ENCODE peak calls at places on chromosomes 4 and X, in five cellular contexts. E is gastrocnemius medialis, G is upper lobe of left lung, Y is K562, U is prostate gland. F is an unnamed sample.

GRCh38 chr4:6177587-6178197 is 22.7 kb downstream of the JAKMIP1 start:
- DNase-seq in E (no peak), G (no peak), Y (peak), U (no peak), F (no peak)

GRCh38 chrX:53654378-53654777 is 32.1 kb downstream of the HUWE1 start:
- DNase-seq in E (no peak), G (no peak), Y (no peak), U (no peak), F (no peak)

GRCh38 chrX:39854772-39855747 is 242.7 kb downstream of the BCOR start:
- DNase-seq in E (no peak), G (no peak), Y (no peak), U (no peak), F (no peak)

GRCh38 chrX:50941638-50942037 is 31.1 kb downstream of the BMP15 start:
- DNase-seq in E (no peak), G (peak), Y (peak), U (no peak), F (peak)

GRCh38 chr4:1096841-1097240 is 16.5 kb downstream of the RNF212 start:
- DNase-seq in E (no peak), G (no peak), Y (no peak), U (no peak), F (no peak)

GRCh38 chr4:88335092-88335665 is 43.5 kb upstream of the HERC6 start:
- DNase-seq in E (no peak), G (no peak), Y (peak), U (peak), F (no peak)

GRCh38 chr4:78596111-78596742 is 44.7 kb downstream of the ANXA3 start:
- DNase-seq in E (no peak), G (no peak), Y (no peak), U (no peak), F (no peak)

GRCh38 chrX:22575161-22575845 is 302.6 kb downstream of the CBLL2 start:
- DNase-seq in E (no peak), G (no peak), Y (no peak), U (no peak), F (no peak)

GRCh38 chr4:89247951-89248350 is 59.6 kb downstream of the GPRIN3 start:
- DNase-seq in E (no peak), G (peak), Y (no peak), U (no peak), F (no peak)

GRCh38 chr4:80237992-80238391 is 28.5 kb upstream of the FGF5 start:
- DNase-seq in E (no peak), G (no peak), Y (no peak), U (no peak), F (no peak)

GRCh38 chr4:46992338-46992737 is 1.0 kb downstream of the GABRA4 start:
- DNase-seq in E (no peak), G (no peak), Y (no peak), U (no peak), F (no peak)

GRCh38 chrX:11791090-11791489 is 33.1 kb downstream of the MSL3 start:
- DNase-seq in E (no peak), G (no peak), Y (no peak), U (no peak), F (no peak)

GRCh38 chrX:136646602-136647239 is 1.2 kb upstream of the CD40LG start:
- DNase-seq in E (no peak), G (no peak), Y (no peak), U (no peak), F (no peak)

GRCh38 chrX:19544693-19545305 is 29.5 kb upstream of the MAP3K15 start:
- DNase-seq in E (no peak), G (no peak), Y (peak), U (peak), F (no peak)

GRCh38 chr4:79178770-79179169 is 147.1 kb downstream of the NAA11 start:
- DNase-seq in E (no peak), G (no peak), Y (no peak), U (peak), F (no peak)

GRCh38 chr4:15162465-15163283 is 160.4 kb downstream of the CPEB2 start:
- DNase-seq in E (no peak), G (no peak), Y (peak), U (no peak), F (no peak)

GRCh38 chr4:88107406-88108107 is 50.9 kb downstream of the ABCG2 start:
- DNase-seq in E (peak), G (no peak), Y (peak), U (no peak), F (peak)

GRCh38 chrX:37905436-37906147 is 58.2 kb upstream of the DYNLT3 start:
- DNase-seq in E (no peak), G (peak), Y (peak), U (no peak), F (peak)

GRCh38 chr4:153748378-153748777 is 11.4 kb downstream of the RNF175 start:
- DNase-seq in E (no peak), G (no peak), Y (no peak), U (peak), F (no peak)

GRCh38 chr4:165761968-165762367 is 111.1 kb upstream of the TLL1 start:
- DNase-seq in E (no peak), G (no peak), Y (no peak), U (no peak), F (no peak)

GRCh38 chrX:100643943-100644587 is at the start of gene SRPX2:
- DNase-seq in E (peak), G (no peak), Y (peak), U (no peak), F (no peak)
- TF ChIP-seq POLR2A in E (peak), G (no peak), Y (no peak), U (peak), F (peak)

DNA sequence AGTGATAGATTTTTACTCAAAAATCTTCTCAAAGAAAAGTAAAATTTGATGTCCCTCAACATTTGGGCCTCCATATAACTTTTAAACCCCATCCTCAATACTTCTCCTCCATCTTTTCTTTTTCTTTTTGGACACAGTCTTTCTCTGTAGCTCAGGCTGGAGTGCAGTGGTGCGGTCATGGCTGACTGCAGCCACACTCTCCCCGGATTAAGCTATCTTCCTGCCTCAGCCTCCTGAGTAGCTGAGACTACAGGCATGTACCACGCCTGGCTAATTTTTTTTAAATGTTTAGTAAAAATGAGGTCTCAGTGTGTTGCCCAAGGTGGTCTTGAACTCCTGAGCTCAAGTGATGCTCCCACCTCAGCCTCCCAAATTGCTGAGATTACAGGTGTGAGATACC is 33.1 kb downstream of the KDM6A start:
- DNase-seq in E (no peak), G (no peak), Y (no peak), U (no peak), F (no peak)
- TF ChIP-seq CTCF in E (no peak), G (no peak), Y (no peak), U (no peak), F (no peak)

DNA sequence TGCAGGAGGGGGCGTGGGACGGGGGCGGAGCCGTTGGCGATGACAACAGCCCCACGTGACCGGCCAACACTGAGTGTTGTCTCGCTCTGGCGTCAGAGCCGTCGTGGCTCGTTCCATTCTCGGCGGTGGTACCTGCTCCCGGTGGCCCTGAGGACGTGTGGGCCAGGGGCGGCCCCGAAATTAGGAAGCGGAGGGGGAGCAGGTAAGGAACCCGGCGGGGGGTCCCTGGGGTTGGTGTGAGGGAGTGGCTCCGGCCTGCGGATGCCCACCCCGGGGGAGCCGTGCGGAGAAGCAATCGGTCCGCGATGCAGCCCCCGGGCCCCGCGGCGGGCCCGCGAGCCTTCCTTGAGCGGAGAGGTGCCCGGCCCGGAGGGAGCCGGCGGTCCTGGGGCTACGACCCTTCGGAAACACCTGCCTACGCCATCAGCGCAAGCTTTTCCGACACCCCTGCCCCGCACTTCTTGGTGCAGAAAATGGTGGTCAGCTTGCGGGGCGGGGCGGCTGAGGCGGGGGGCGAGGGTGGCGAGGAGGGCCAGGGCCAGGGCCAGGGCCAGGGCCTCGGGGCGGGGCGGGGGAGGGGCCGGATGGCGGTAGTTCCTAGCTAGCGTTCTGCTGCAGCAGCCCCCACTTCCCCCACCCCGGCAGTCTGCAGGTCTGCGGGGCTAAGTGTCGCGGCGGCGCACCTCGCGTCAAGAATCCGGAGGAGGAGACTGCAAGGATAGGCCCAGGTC is at the start of gene BEX4:
- DNase-seq in E (peak), G (peak), Y (peak), U (peak), F (peak)
- TF ChIP-seq POLR2A in E (peak), G (no peak), Y (peak), U (peak), F (peak)

GRCh38 chr4:95835672-95836071 is 4.2 kb upstream of the PDHA2 start:
- DNase-seq in E (no peak), G (no peak), Y (peak), U (no peak), F (no peak)
- TF ChIP-seq CTCF in E (no peak), G (no peak), Y (no peak), U (no peak), F (no peak)

GRCh38 chr4:74098628-74098995 is 383 bp downstream of the CXCL2 start:
- DNase-seq in E (no peak), G (no peak), Y (peak), U (no peak), F (peak)

GRCh38 chr4:74097161-74097560 is 1.8 kb downstream of the CXCL2 start:
- DNase-seq in E (no peak), G (no peak), Y (no peak), U (no peak), F (no peak)

GRCh38 chr4:74096265-74096980 is 2.6 kb downstream of the CXCL2 start:
- DNase-seq in E (no peak), G (no peak), Y (peak), U (no peak), F (peak)

GRCh38 chr4:74095886-74096264 is 3.1 kb downstream of the CXCL2 start:
- DNase-seq in E (no peak), G (no peak), Y (no peak), U (no peak), F (no peak)

GRCh38 chr4:74097631-74098550 is 1.1 kb downstream of the CXCL2 start:
- DNase-seq in E (no peak), G (no peak), Y (peak), U (no peak), F (peak)
- TF ChIP-seq POLR2A in E (no peak), G (no peak), Y (peak), U (no peak), F (peak)

DNA sequence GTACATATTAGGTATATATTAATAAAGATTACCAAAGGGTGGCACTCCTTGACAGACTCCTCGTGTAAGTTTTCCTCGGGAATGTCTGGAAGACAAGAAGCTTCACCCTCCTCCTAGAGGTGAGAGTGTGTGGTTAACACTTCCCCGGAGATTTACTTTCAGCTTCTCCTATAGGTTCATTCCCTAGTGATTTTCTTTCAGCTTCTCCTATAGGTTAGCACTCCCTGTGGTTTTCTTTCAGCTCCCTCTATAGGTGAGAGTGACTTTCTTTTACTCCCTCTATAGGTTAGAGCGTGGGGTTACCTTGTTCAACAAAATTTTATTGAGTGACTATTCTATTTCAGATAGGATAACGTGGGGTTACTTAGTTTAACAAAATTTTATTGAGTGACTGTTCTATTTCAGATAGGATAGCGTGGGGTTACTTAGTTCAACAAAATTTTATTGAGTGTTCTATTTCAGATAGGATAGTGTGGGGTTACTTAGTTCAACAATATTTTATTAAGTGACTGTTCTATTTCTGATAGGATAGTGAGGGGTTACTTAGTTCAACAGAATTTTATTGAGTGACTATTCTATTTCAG is 106.0 kb upstream of the PLAC1 start:
- DNase-seq in E (no peak), G (no peak), Y (peak), U (no peak), F (no peak)
- TF ChIP-seq CTCF in E (no peak), G (no peak), Y (peak), U (no peak), F (no peak)

GRCh38 chr4:86367577-86367976 is 7.7 kb upstream of the MAPK10 start:
- DNase-seq in E (no peak), G (no peak), Y (no peak), U (no peak), F (no peak)
- TF ChIP-seq POLR2A in E (no peak), G (no peak), Y (no peak), U (no peak), F (no peak)

GRCh38 chrX:108025954-108026616 is 18.8 kb upstream of the VSIG1 start:
- DNase-seq in E (no peak), G (no peak), Y (no peak), U (no peak), F (no peak)

GRCh38 chrX:108022491-108023089 is 22.3 kb upstream of the VSIG1 start:
- DNase-seq in E (no peak), G (no peak), Y (no peak), U (no peak), F (no peak)

GRCh38 chrX:108019382-108019857 is 25.4 kb upstream of the VSIG1 start:
- DNase-seq in E (no peak), G (no peak), Y (no peak), U (no peak), F (no peak)

GRCh38 chrX:108018659-108019381 is 26.0 kb upstream of the VSIG1 start:
- DNase-seq in E (no peak), G (no peak), Y (no peak), U (no peak), F (no peak)

DNA sequence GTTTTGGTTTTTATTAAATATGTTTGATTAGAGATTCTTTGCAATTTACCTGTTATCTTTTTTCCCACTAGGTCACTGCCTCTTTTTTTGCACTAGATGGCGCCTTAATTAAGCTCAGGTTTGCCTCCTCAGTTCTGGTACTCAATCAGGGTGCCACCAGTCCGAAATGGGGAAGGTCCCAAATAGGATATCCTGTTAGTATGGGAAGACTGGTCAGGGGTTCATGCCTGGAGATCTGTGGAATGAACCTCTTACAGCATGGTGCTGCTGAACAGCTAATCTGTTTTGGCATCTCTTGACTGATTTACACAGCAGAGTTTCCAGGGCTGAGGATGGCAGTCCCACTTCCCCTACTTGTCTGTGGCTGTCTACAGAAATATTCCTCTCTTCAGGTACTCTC is 24.2 kb upstream of the VSIG1 start:
- DNase-seq in E (no peak), G (no peak), Y (peak), U (no peak), F (no peak)
- TF ChIP-seq CTCF in E (peak), G (peak), Y (peak), U (peak), F (peak)

F was measured in right lobe of liver.